ENCODE peak calls at places on chromosomes 7 and 10, in six cellular contexts. Z, Y, P, E, B and T are unnamed samples.

GRCh38 chr7:93725954-93726353 is 151.4 kb upstream of the CALCR start:
- DNase-seq in B (no peak), E (no peak), Y (no peak), Z (no peak), P (no peak), T (no peak)

GRCh38 chr7:142838461-142839213 is 16.2 kb upstream of the EPHB6 start:
- DNase-seq in Z (no peak), B (no peak), P (no peak), E (no peak), Y (no peak), T (no peak)

GRCh38 chr7:129093867-129094456 is 39.1 kb upstream of the TNPO3 start:
- DNase-seq in P (no peak), Y (no peak), Z (no peak), B (peak; percentile 35), E (no peak), T (no peak)

GRCh38 chr10:6580279-6581029 is 378 bp upstream of the PRKCQ start:
- DNase-seq in P (peak; percentile 82), Y (peak; percentile 72), B (peak; percentile 68), Z (peak; percentile 91), E (no peak), T (no peak)

GRCh38 chr10:114172241-114172640 is 1.8 kb downstream of the CCDC186 start:
- DNase-seq in Y (no peak), Z (no peak), E (no peak), P (no peak), B (no peak), T (no peak)

GRCh38 chr7:128890306-128891109 is 20.0 kb downstream of the KCP start:
- DNase-seq in Z (no peak), Y (peak; percentile 29), P (no peak), B (no peak), E (no peak), T (no peak)

GRCh38 chr10:22022257-22023051 is 18.9 kb upstream of the DNAJC1 start:
- DNase-seq in P (peak; percentile 41), Z (peak; percentile 50), B (no peak), Y (peak; percentile 67), E (no peak), T (no peak)

GRCh38 chr7:92425311-92425947 is 21.9 kb upstream of the GATAD1 start:
- DNase-seq in Y (no peak), Z (no peak), B (peak; percentile 41), E (no peak), P (no peak), T (no peak)

GRCh38 chr10:94002156-94002555 is 8.4 kb downstream of the PLCE1 start:
- DNase-seq in B (no peak), P (no peak), Y (no peak), Z (no peak), E (no peak), T (no peak)

GRCh38 chr7:105268511-105269392 is 120.0 kb downstream of the SRPK2 start:
- DNase-seq in Y (peak; percentile 11), P (no peak), E (peak; percentile 28), B (peak; percentile 52), Z (no peak), T (no peak)

GRCh38 chr10:92517034-92517655 is 56.7 kb downstream of the IDE start:
- DNase-seq in P (peak; percentile 66), B (peak; percentile 86), E (peak; percentile 47), Y (peak; percentile 62), Z (peak; percentile 51), T (peak; percentile 33)

GRCh38 chr10:110834622-110835219 is 37.0 kb upstream of the PDCD4 start:
- DNase-seq in P (peak; percentile 66), B (no peak), Y (no peak), Z (no peak), E (no peak), T (no peak)

GRCh38 chr10:126227762-126228134 is 160.5 kb downstream of the ADAM12 start:
- DNase-seq in Z (no peak), E (peak; percentile 63), P (no peak), Y (no peak), B (no peak), T (no peak)

GRCh38 chr10:31664803-31665202 is 263.8 kb downstream of the ARHGAP12 start:
- DNase-seq in P (no peak), Y (no peak), B (no peak), Z (no peak), E (no peak), T (no peak)

GRCh38 chr7:48741545-48741944 is 182.8 kb upstream of the CDC14C start:
- DNase-seq in E (no peak), Z (no peak), Y (no peak), B (no peak), P (no peak), T (no peak)

GRCh38 chr7:35988818-35989217 is 164.2 kb upstream of the EEPD1 start:
- DNase-seq in P (no peak), Y (no peak), E (no peak), Z (no peak), B (no peak), T (no peak)